ENCODE peak calls at places on chromosomes 6 and 20, in ten cellular contexts. I is CD4-positive, alpha-beta T cell; L is heart left ventricle; Q is colonic mucosa; O is fibroblast of lung; G is effector memory CD4-positive, alpha-beta T cell; B is SJSA1; Y is H9; H is CD4-positive, alpha-beta memory T cell; P is astrocyte. R is an unnamed sample.

GRCh38 chr6:116685437-116685993 is 4.5 kb downstream of the KPNA5 start:
- DNase-seq in H (no peak), P (no peak), I (no peak), L (no peak), G (no peak), Q (no peak), B (no peak), O (peak; percentile 17), Y (no peak), R (no peak)

GRCh38 chr20:37676440-37676839 is 17.4 kb upstream of the CTNNBL1 start:
- DNase-seq in O (no peak), I (no peak), B (no peak), L (no peak), H (no peak), Q (no peak), P (no peak), Y (no peak), G (no peak), R (no peak)

GRCh38 chr20:22546344-22546743 is 38.0 kb downstream of the FOXA2 start:
- DNase-seq in L (no peak), B (no peak), H (no peak), Y (no peak), P (no peak), I (no peak), O (no peak), Q (no peak), G (no peak), R (no peak)

GRCh38 chr6:43709654-43710303 is 22.2 kb upstream of the MRPS18A start:
- DNase-seq in Y (no peak), P (no peak), H (no peak), L (no peak), B (no peak), Q (no peak), I (no peak), G (no peak), O (no peak), R (no peak)

GRCh38 chr6:126657556-126658129 is 317.7 kb downstream of the CENPW start:
- DNase-seq in H (no peak), P (peak; percentile 23), Q (peak; percentile 36), O (peak; percentile 68), Y (no peak), L (no peak), B (no peak), I (no peak), G (no peak), R (peak; percentile 58)

GRCh38 chr20:9660236-9660868 is 146.0 kb downstream of the LAMP5 start:
- DNase-seq in H (no peak), G (no peak), Y (peak; percentile 32), I (no peak), O (peak; percentile 18), P (peak; percentile 1), B (peak; percentile 4), L (no peak), Q (no peak), R (peak; percentile 43)

GRCh38 chr6:75934643-75935472 is 137.6 kb downstream of the IMPG1 start:
- DNase-seq in B (peak; percentile 74), P (peak; percentile 66), L (peak; percentile 34), O (peak; percentile 86), G (no peak), H (peak; percentile 28), Q (peak; percentile 37), I (no peak), Y (peak; percentile 67), R (peak; percentile 83)

GRCh38 chr6:53257533-53257932 is 91.2 kb downstream of the ELOVL5 start:
- DNase-seq in L (no peak), G (no peak), B (no peak), P (no peak), O (no peak), Y (no peak), I (no peak), H (no peak), Q (no peak), R (no peak)

GRCh38 chr6:36368921-36369880 is 18.3 kb downstream of the ETV7 start:
- DNase-seq in Y (no peak), H (no peak), O (peak; percentile 48), G (no peak), B (peak; percentile 40), P (peak; percentile 93), Q (no peak), I (no peak), L (no peak), R (no peak)

GRCh38 chr6:137787016-137787415 is 80.0 kb upstream of the TNFAIP3 start:
- DNase-seq in B (no peak), G (no peak), H (no peak), Y (no peak), O (no peak), P (no peak), L (no peak), Q (no peak), I (no peak), R (no peak)

GRCh38 chr6:14524319-14524718 is 406.7 kb downstream of the CD83 start:
- DNase-seq in O (peak; percentile 72), B (no peak), H (no peak), P (peak; percentile 75), I (no peak), Q (no peak), L (peak; percentile 21), G (no peak), Y (no peak), R (no peak)

GRCh38 chr20:9144643-9145042 is 75.8 kb downstream of the PLCB4 start:
- DNase-seq in G (no peak), L (no peak), P (no peak), H (no peak), Q (no peak), B (no peak), O (no peak), Y (no peak), I (no peak), R (no peak)

GRCh38 chr20:13535627-13536026 is 103.1 kb downstream of the TASP1 start:
- DNase-seq in B (no peak), L (no peak), H (no peak), O (no peak), P (no peak), I (no peak), Q (no peak), Y (no peak), G (no peak), R (no peak)

GRCh38 chr20:2086980-2087377 is 14.6 kb upstream of the STK35 start:
- DNase-seq in P (no peak), O (no peak), Q (no peak), G (no peak), H (no peak), I (no peak), Y (no peak), L (no peak), B (no peak), R (no peak)

DNA sequence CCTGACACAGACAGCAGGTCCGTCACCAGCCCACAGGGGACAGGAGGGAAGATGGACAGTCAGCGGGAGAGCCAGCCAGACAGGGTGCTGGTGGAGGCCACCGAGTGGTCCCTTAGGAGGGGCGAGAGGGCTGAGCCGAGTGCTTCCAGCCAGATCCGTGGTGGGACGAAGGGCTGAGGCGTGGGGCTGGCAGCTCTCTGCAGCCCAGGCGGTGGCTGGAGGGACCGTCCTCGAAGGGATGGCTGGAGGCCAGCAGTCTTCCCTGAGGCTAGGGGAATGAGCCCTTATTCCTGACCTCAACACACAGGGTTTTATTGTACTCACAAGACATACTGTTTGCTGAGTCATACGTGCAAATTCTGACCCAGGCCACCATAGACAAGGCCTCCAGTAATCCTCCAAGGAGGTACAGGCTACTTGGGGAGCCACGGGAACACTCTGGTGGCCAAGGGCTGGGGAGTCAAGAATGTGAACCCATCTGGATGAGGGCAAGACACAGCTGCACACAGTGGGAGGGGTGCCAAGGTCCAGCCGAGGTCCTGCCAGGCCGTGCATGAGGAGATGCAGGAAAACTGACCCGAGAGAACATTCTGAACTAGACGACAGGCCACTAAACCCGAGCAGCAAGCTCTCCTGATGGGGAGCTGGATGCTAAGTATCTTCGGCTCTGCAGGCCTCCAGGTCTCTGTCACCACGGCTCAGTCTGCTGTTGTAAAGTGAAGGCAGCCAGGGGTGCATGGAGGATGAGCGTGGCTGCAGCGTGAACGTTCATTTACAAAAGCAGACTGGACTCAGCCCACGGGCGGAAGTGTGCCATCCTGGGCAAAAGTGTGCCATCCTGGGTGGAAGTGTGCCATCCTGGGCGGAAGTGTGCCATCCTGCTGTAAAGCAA is 242.5 kb downstream of the TTLL2 start:
- DNase-seq in B (peak; percentile 96), H (no peak), L (no peak), Q (peak; percentile 16), O (no peak), Y (no peak), I (no peak), P (no peak), G (no peak), R (peak; percentile 4)
- H3K9me3 ChIP-seq in B (no peaks in the 10 kb centered on the region), H (no peaks in the 10 kb centered on the region), L (no peaks in the 10 kb centered on the region), Q (no peaks in the 10 kb centered on the region), O (no peaks in the 10 kb centered on the region), Y (no peaks in the 10 kb centered on the region), I (no peaks in the 10 kb centered on the region), P (no peaks in the 10 kb centered on the region), G (no peaks in the 10 kb centered on the region), R (no peaks in the 10 kb centered on the region)

DNA sequence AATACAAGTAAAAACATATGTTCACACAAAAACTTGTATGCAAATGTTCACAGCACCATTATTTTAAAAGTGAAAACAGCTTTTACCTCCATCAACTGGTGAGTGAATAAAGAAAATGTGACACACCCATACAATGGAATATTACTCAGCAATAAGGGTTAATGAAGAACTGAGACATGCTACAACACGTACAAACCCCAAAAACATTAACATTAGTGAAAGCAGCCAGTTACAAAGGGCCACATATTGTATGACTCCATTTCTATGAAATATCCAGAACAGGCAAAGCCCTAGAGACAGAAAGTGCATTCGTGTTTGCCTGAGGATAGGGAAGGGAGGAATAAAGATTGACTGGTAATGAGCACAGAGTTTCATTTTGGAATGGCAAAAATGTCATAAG is 21.6 kb downstream of the EPM2A start:
- DNase-seq in B (no peak), I (no peak), L (no peak), G (no peak), Q (no peak), Y (no peak), O (no peak), H (no peak), P (no peak), R (no peak)
- H3K9me3 ChIP-seq in B (no peaks in the 10 kb centered on the region), I (no peaks in the 10 kb centered on the region), L (no peaks in the 10 kb centered on the region), G (no peaks in the 10 kb centered on the region), Q (no peaks in the 10 kb centered on the region), Y (peaks cover 11% of the 10 kb centered on the region), O (no peaks in the 10 kb centered on the region), H (no peaks in the 10 kb centered on the region), P (no peaks in the 10 kb centered on the region), R (no peaks in the 10 kb centered on the region)

GRCh38 chr6:62645274-62645673 is 359.2 kb upstream of the KHDRBS2 start:
- DNase-seq in I (no peak), O (no peak), Y (no peak), G (no peak), B (no peak), P (no peak), Q (no peak), H (no peak), L (no peak), R (no peak)
- H3K9me3 ChIP-seq in I (peaks cover 13% of the 10 kb centered on the region), O (no peaks in the 10 kb centered on the region), Y (peaks cover 29% of the 10 kb centered on the region), G (peaks cover 4% of the 10 kb centered on the region), B (peaks cover 2% of the 10 kb centered on the region), P (no peaks in the 10 kb centered on the region), Q (no peaks in the 10 kb centered on the region), H (peaks cover 7% of the 10 kb centered on the region), L (no peaks in the 10 kb centered on the region), R (no peaks in the 10 kb centered on the region)

DNA sequence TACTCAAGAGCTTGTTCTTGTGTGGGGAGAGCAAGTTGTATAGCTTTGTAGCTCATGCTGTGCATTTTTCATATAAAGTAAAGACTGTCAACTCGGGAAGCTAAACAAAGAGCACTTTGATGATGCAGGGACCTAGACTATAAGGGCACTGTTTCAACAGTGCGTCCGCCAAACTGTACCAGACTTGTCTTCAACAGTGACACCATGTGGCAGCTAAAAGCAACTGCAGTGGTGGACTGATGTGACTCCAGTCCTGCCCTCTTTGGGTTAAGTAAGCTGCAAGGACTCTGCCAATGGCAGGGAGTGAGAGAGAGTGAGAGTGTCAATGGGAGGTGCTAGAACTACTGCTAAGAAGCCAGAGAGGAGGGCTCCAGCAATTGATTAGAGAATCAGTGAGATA is 48.1 kb upstream of the MC3R start:
- DNase-seq in P (no peak), Y (no peak), I (no peak), B (no peak), L (no peak), H (no peak), O (no peak), G (no peak), Q (no peak), R (peak; percentile 6)
- H3K9me3 ChIP-seq in P (peaks cover 11% of the 10 kb centered on the region), Y (peaks cover 76% of the 10 kb centered on the region), I (peaks cover 24% of the 10 kb centered on the region), B (peaks cover 13% of the 10 kb centered on the region), L (no peaks in the 10 kb centered on the region), H (peaks cover 9% of the 10 kb centered on the region), O (no peaks in the 10 kb centered on the region), G (peaks cover 5% of the 10 kb centered on the region), Q (no peaks in the 10 kb centered on the region), R (peaks cover 20% of the 10 kb centered on the region)